ENCODE peak calls at places on chromosomes 16 and 17, in ten cellular contexts. L is H7, D is sigmoid colon, P is bronchial epithelial cell, S is K562, U is pancreas, M is lower lobe of right lung, Q is MM.1S, B is uterus, N is cardiac muscle cell. Y is an unnamed sample.

GRCh38 chr16:56477096-56477878 is 25.9 kb downstream of the OGFOD1 start:
- DNase-seq in L (no peak), D (no peak), P (peak), S (peak), U (no peak), M (no peak), Q (no peak), B (no peak), N (peak), Y (no peak)

GRCh38 chr17:82608816-82609215 is 39.4 kb downstream of the WDR45B start:
- DNase-seq in L (no peak), D (no peak), P (no peak), S (no peak), U (no peak), M (no peak), Q (no peak), B (no peak), N (no peak), Y (no peak)

GRCh38 chr17:68598545-68598961 is 2.6 kb downstream of the FAM20A start:
- DNase-seq in L (no peak), D (no peak), P (no peak), S (no peak), U (no peak), M (no peak), Q (no peak), B (no peak), N (no peak), Y (no peak)

GRCh38 chr16:7919782-7920181 is 587.1 kb downstream of the RBFOX1 start:
- DNase-seq in L (no peak), D (no peak), P (no peak), S (no peak), U (no peak), M (no peak), Q (no peak), B (no peak), N (no peak), Y (no peak)

GRCh38 chr16:4477966-4478365 is 1.8 kb downstream of the HMOX2 start:
- DNase-seq in L (peak), D (no peak), P (peak), S (no peak), U (no peak), M (no peak), Q (no peak), B (no peak), N (peak), Y (no peak)

GRCh38 chr16:56980792-56981724 is 8.3 kb upstream of the NLRC5 start:
- DNase-seq in L (no peak), D (no peak), P (no peak), S (no peak), U (no peak), M (no peak), Q (no peak), B (no peak), N (no peak), Y (no peak)

GRCh38 chr16:74774223-74775139 is at the start of gene FA2H:
- DNase-seq in L (peak), D (peak), P (peak), S (peak), U (peak), M (peak), Q (peak), B (peak), N (peak), Y (peak)

GRCh38 chr16:85393674-85394510 is 219.2 kb upstream of the GSE1 start:
- DNase-seq in L (peak), D (peak), P (no peak), S (peak), U (peak), M (peak), Q (peak), B (peak), N (peak), Y (no peak)

GRCh38 chr16:54542805-54543504 is 256.4 kb upstream of the IRX3 start:
- DNase-seq in L (no peak), D (no peak), P (no peak), S (no peak), U (no peak), M (no peak), Q (no peak), B (no peak), N (no peak), Y (no peak)

GRCh38 chr17:8868529-8868951 is 1.1 kb upstream of the PIK3R6 start:
- DNase-seq in L (no peak), D (no peak), P (no peak), S (no peak), U (no peak), M (no peak), Q (no peak), B (no peak), N (no peak), Y (no peak)

GRCh38 chr17:43791589-43791988 is 11.4 kb downstream of the CFAP97D1 start:
- DNase-seq in L (peak), D (no peak), P (peak), S (peak), U (no peak), M (no peak), Q (no peak), B (no peak), N (peak), Y (peak)

GRCh38 chr17:17416400-17417360 is 60.1 kb upstream of the MED9 start:
- DNase-seq in L (no peak), D (peak), P (peak), S (peak), U (no peak), M (peak), Q (no peak), B (no peak), N (peak), Y (no peak)

GRCh38 chr16:21101631-21102420 is 48.8 kb downstream of the DNAH3 start:
- DNase-seq in L (peak), D (no peak), P (no peak), S (peak), U (no peak), M (no peak), Q (no peak), B (no peak), N (peak), Y (no peak)

GRCh38 chr17:80248894-80249710 is 11.6 kb upstream of the RNF213 start:
- DNase-seq in L (peak), D (no peak), P (no peak), S (peak), U (no peak), M (peak), Q (no peak), B (no peak), N (no peak), Y (no peak)
- H3K4me3 ChIP-seq in L (no peak), D (no peak), P (no peak), S (no peak), U (no peak), M (no peak), Q (no peak), B (no peak), N (no peak), Y (no peak)

DNA sequence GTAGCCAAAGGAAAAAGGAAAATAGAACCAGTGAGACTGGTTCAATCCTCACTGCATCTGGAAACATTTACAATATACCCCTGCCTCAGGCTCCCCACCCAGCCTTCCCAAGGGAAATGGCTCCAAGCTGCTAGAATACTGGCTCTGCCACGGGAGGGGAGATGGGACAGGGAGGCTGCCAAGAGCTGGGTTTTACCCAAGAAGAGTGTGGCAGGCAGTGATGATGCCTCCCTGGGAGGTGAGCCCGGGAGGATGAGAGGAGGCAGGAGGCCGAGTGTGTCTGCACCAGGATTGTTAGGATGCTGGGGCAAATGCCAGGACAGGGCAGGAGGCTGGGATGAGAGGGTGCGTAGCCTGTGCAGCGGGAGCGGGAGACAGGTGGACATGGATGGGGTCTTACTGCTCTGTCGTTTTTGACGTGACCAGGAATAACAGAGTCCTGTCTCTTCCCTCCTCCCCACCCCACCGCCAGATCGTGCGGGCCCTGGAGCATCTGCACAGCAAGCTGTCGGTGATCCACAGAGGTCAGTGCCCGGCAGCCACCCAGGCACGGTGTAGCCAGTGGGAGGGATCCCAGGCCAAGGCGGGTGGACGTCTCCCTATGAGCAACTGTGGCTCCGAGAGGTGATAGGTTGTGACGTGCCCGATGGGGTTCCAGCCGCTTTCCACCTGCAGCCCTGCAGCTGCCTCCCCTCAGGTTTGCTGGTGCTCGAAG is 18.4 kb downstream of the MAP2K3 start:
- DNase-seq in L (peak), D (peak), P (no peak), S (no peak), U (peak), M (peak), Q (no peak), B (no peak), N (no peak), Y (no peak)
- H3K4me3 ChIP-seq in L (no peak), D (no peak), P (no peak), S (no peak), U (no peak), M (no peak), Q (no peak), B (no peak), N (no peak), Y (no peak)

DNA sequence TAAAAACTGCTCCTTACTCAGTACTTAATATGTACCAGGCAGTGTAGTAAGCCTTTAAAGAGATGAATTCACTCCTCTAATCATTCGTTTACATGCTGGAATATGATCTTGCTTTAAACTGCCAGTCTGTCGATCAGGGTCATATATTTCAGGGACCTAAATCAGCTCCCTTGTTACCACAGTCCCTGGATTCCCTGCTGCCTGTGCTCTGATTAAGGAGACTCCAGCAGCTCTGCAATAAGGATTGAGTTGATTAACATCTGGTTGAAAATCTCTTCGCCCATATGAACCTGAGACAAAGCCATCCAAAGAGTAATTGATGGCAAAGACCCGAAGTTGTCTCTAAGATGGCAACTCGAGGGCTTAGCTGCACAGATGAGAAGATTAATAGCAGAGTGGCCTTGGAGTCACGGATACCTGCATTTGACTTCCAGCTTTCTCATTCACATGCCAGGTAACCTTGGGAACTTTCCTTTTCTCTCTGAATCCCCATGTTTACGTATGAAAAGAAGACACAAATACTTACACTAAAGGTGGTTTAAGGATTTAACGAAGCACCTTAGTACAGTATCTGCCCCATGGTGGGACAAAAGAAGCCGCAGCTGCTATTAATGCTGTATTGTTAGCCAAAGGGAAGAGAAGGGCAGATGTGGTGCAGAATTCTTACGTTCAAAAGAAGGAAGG is 68.2 kb downstream of the VAT1L start:
- DNase-seq in L (peak), D (no peak), P (no peak), S (no peak), U (no peak), M (no peak), Q (no peak), B (no peak), N (no peak), Y (no peak)
- H3K4me3 ChIP-seq in L (no peak), D (no peak), P (no peak), S (no peak), U (no peak), M (no peak), Q (no peak), B (no peak), N (no peak), Y (no peak)

GRCh38 chr16:81868057-81868748 is 89.1 kb downstream of the PLCG2 start:
- DNase-seq in L (no peak), D (no peak), P (no peak), S (no peak), U (no peak), M (no peak), Q (no peak), B (no peak), N (no peak), Y (no peak)

GRCh38 chr16:81869326-81869725 is 90.2 kb downstream of the PLCG2 start:
- DNase-seq in L (no peak), D (no peak), P (no peak), S (no peak), U (no peak), M (no peak), Q (no peak), B (no peak), N (no peak), Y (no peak)

GRCh38 chr16:81863630-81864352 is 84.7 kb downstream of the PLCG2 start:
- DNase-seq in L (peak), D (no peak), P (no peak), S (no peak), U (no peak), M (no peak), Q (peak), B (no peak), N (no peak), Y (no peak)

GRCh38 chr16:81864646-81865382 is 85.7 kb downstream of the PLCG2 start:
- DNase-seq in L (peak), D (no peak), P (no peak), S (no peak), U (no peak), M (no peak), Q (no peak), B (no peak), N (no peak), Y (no peak)

DNA sequence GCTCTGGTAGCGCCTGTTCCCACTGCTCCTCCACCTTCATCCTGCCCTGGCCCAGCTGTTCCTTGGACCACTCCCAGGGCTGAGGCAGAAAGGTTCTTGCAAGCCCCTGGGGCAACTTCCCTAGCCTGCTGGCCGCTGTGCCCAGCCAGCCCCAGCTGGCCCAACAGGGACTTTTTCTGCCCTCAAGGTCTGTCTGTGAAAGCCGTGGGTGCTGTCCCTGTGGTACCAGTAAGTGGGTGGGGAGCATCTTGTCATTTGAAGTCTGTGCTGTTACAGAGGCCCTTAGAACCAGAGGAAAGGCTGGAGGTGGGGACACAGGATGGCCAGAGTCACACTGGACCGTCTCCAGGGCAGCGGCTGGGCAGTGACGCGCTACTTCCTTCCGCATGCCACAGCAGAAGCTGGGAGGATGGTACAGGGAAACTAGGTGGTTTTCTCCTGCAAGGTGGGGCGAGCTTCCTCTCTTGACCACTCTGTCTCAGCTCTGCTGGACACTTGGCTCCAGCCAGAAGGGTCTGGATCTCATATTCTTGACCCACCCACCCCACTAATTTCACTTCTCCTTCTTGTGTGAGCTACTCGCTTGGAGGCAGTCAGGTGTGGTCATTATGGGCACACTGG is 87.8 kb downstream of the PLCG2 start:
- DNase-seq in L (no peak), D (no peak), P (no peak), S (no peak), U (peak), M (peak), Q (no peak), B (no peak), N (no peak), Y (no peak)
- H3K4me3 ChIP-seq in L (no peak), D (no peak), P (no peak), S (no peak), U (no peak), M (no peak), Q (no peak), B (no peak), N (no peak), Y (no peak)

Y was measured in Jurkat, Clone E6-1.